ENCODE peak calls at places on chromosomes 6 and 20, in ten cellular contexts. J is upper lobe of left lung, B is breast epithelium, X is HCT116, N is K562, F is H1, H is HepG2, D is GM12878, T is sigmoid colon, V is spleen. E is an unnamed sample.

GRCh38 chr6:47000842-47001241 is 41.3 kb downstream of the ADGRF1 start:
- DNase-seq in J (peak; percentile 58), H (no peak), F (no peak), T (no peak), D (no peak), X (no peak), B (peak; percentile 53), V (no peak), N (no peak), E (no peak)

GRCh38 chr20:2109425-2110210 is 8.0 kb downstream of the STK35 start:
- DNase-seq in T (peak; percentile 80), J (no peak), N (no peak), F (no peak), V (no peak), H (no peak), D (no peak), X (no peak), B (no peak), E (no peak)

GRCh38 chr6:97394160-97394748 is 111.2 kb upstream of the MMS22L start:
- DNase-seq in D (peak; percentile 20), X (peak; percentile 64), B (no peak), T (no peak), F (no peak), J (no peak), H (peak; percentile 65), V (no peak), N (peak; percentile 62), E (no peak)

GRCh38 chr6:36377594-36377993 is 9.9 kb downstream of the ETV7 start:
- DNase-seq in X (no peak), H (no peak), N (no peak), B (no peak), D (no peak), F (no peak), T (no peak), J (no peak), V (no peak), E (no peak)

GRCh38 chr20:37564388-37565133 is 36.9 kb upstream of the BLCAP start:
- DNase-seq in B (no peak), H (peak; percentile 30), N (peak; percentile 81), D (no peak), V (peak; percentile 85), J (peak; percentile 93), F (peak; percentile 93), X (no peak), T (no peak), E (peak; percentile 72)

GRCh38 chr6:169702640-169703246 is 817 bp downstream of the C6orf120 start:
- DNase-seq in J (peak; percentile 88), F (no peak), B (no peak), N (no peak), X (no peak), V (no peak), H (peak; percentile 36), D (no peak), T (no peak), E (peak; percentile 73)

GRCh38 chr6:117441824-117442264 is 16.1 kb upstream of the ROS1 start:
- DNase-seq in X (no peak), V (no peak), H (peak; percentile 97), B (no peak), J (no peak), T (no peak), N (no peak), F (no peak), D (no peak), E (no peak)

GRCh38 chr20:9635756-9636155 is 121.4 kb downstream of the LAMP5 start:
- DNase-seq in T (no peak), J (no peak), N (no peak), D (no peak), V (no peak), H (no peak), B (no peak), X (no peak), F (no peak), E (no peak)

GRCh38 chr20:60037120-60037499 is 78.9 kb downstream of the CDH26 start:
- DNase-seq in F (no peak), H (no peak), X (no peak), D (no peak), T (no peak), J (no peak), V (no peak), N (no peak), B (no peak), E (no peak)

GRCh38 chr6:111605100-111605748 is 454 bp downstream of the TRAF3IP2 start:
- DNase-seq in T (peak; percentile 92), V (peak; percentile 85), B (peak; percentile 63), X (no peak), D (no peak), J (peak; percentile 91), H (no peak), F (peak; percentile 67), N (peak; percentile 49), E (peak; percentile 88)
- TF ChIP-seq POLR2AphosphoS5 in T (peak; percentile 85), V (peak; percentile 48), B (peak; percentile 84), X (no peak), D (no peak), J (peak; percentile 69), H (no peak), F (no peak), N (no peak), E (peak; percentile 36)

DNA sequence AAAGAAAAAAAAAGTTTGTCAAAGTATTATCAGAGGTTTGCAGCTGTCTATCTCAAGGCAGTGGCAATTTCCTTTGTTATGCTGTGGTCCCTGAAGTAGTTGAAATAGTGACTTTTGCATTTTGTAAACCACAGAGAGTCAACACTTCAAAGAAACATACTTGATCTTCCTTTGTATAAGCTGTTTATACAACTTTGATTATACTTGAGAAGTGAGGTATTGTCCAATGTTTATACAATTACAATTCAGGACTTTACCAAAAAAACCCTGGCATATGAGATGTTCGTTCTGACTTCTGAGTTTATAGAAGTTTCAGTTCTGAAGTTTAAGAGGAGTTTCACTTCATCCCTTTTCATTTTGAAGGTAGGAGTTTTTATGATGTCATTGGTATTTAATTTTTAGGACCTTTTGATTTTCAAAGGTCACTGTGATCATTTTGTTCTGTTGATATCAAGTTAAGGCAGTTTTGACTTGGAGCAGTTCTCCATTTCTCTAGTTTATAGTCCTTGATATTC is 4.0 kb downstream of the STK4 start:
- DNase-seq in V (no peak), B (no peak), D (no peak), F (no peak), J (no peak), N (no peak), T (no peak), H (no peak), X (no peak), E (no peak)
- H3K4me1 ChIP-seq in V (peaks cover 38% of the 10 kb centered on the region), B (peaks cover 18% of the 10 kb centered on the region), D (peaks cover 2% of the 10 kb centered on the region), F (peaks cover 3% of the 10 kb centered on the region), J (peaks cover 32% of the 10 kb centered on the region), N (peaks cover 11% of the 10 kb centered on the region), T (peaks cover 48% of the 10 kb centered on the region), H (peaks cover 43% of the 10 kb centered on the region), X (peaks cover 4% of the 10 kb centered on the region), E (peaks cover 28% of the 10 kb centered on the region)

GRCh38 chr6:87291879-87292278 is 30.5 kb upstream of the SMIM8 start:
- DNase-seq in V (no peak), J (no peak), B (no peak), D (no peak), T (no peak), X (no peak), H (no peak), N (no peak), F (no peak), E (no peak)
- H3K4me3 ChIP-seq in V (no peak overlapping the region), J (no peak overlapping the region), B (no peak overlapping the region), D (no peak overlapping the region), T (no peak overlapping the region), X (no peak overlapping the region), H (no peak overlapping the region), N (no peak overlapping the region), F (no peak overlapping the region), E (no peak overlapping the region)

DNA sequence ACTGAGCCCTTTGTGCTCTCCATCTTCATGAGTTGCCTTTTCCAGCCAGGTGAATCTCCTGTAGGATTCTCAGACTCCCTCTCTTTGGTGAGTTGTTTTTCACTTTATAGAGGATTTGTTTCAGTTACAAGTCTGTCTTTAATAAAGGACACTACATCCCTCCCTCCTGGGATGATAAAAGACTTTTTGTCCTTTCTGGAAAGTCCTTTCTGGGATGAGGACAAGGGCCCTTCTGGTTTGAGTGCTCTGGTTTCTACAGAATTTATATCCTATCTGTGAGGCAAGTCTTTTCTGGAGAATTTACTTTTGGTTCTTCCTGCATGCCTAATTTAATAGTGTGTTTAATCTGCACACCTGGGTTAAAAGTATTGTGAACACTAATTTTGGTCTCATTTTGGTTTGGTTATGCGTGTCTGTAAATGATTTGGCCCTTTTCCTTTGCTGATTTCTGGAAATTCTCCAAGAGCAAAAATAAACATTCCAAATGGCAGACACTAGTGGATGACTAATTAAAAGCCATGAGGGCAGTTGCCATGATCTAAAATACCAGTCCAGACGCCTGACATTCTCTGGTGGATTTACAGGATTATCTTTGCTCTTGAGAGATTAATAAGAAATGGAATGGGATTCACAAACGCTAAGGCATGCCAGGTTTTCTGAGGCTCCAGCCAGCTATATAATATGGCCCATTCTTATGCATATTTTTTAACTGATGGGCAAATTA is 44.8 kb downstream of the TCP11 start:
- DNase-seq in V (no peak), H (peak; percentile 26), N (no peak), X (peak; percentile 8), D (no peak), T (no peak), F (no peak), J (no peak), B (no peak), E (no peak)
- TF ChIP-seq POLR2AphosphoS5 in V (no peak), H (no peak), N (no peak), X (no peak), D (no peak), T (peak; percentile 32), F (no peak), J (no peak), B (no peak), E (no peak)